ENCODE peak calls at places on chromosomes 16 and 17, in seven cellular contexts. O is NCI-H2029, C is BE2C, P is fibroblast of lung, E is glutamatergic neuron, Y is AG04450, M is H9. T is an unnamed sample.

GRCh38 chr17:48522031-48522593 is 8.7 kb downstream of the HOXB1 start:
- DNase-seq in O (peak), C (no peak), P (peak), E (no peak), Y (no peak), M (peak), T (no peak)

GRCh38 chr16:56744996-56745640 is 15.2 kb downstream of the NUP93 start:
- DNase-seq in O (no peak), C (no peak), P (no peak), E (no peak), Y (no peak), M (peak), T (no peak)

GRCh38 chr17:54117452-54117851 is 294.7 kb downstream of the KIF2B start:
- DNase-seq in O (no peak), C (no peak), P (no peak), E (no peak), Y (no peak), M (no peak), T (no peak)

GRCh38 chr17:1377334-1377733 is 22.7 kb downstream of the YWHAE start:
- DNase-seq in O (no peak), C (no peak), P (no peak), E (no peak), Y (no peak), M (no peak), T (no peak)

GRCh38 chr17:74390680-74391653 is 23.7 kb downstream of the GPR142 start:
- DNase-seq in O (no peak), C (peak), P (no peak), E (no peak), Y (no peak), M (no peak), T (no peak)

GRCh38 chr16:26951950-26952349 is 114.8 kb upstream of the C16orf82 start:
- DNase-seq in O (no peak), C (no peak), P (peak), E (no peak), Y (no peak), M (no peak), T (no peak)

GRCh38 chr16:56161658-56162057 is 29.6 kb upstream of the GNAO1 start:
- DNase-seq in O (no peak), C (no peak), P (no peak), E (no peak), Y (no peak), M (no peak), T (no peak)

GRCh38 chr16:2364638-2365210 is 24.2 kb upstream of the ABCA3 start:
- DNase-seq in O (peak), C (no peak), P (no peak), E (no peak), Y (no peak), M (no peak), T (no peak)

T was measured in NCI-H774.